ENCODE peak calls at places on chromosomes 3 and 15, in seven cellular contexts. N, G, X, Y, W, U and P are unnamed samples. For H3K4me1, the result is how much of the 10 kb centered on the place peaks cover.

GRCh38 chr3:27669505-27670085 is 52.5 kb downstream of the EOMES start:
- DNase-seq in N (no peak), G (no peak), X (no peak), Y (no peak), W (no peak), U (no peak), P (no peak)

GRCh38 chr3:139119331-139120025 is 74.8 kb upstream of the PRR23C start:
- DNase-seq in N (no peak), G (no peak), X (no peak), Y (no peak), W (no peak), U (no peak), P (no peak)

GRCh38 chr3:42678447-42678846 is 6.9 kb upstream of the KLHL40 start:
- DNase-seq in N (no peak), G (no peak), X (no peak), Y (no peak), W (no peak), U (no peak), P (no peak)

GRCh38 chr3:99686955-99687612 is 48.7 kb downstream of the COL8A1 start:
- DNase-seq in N (no peak), G (peak), X (peak), Y (peak), W (peak), U (peak), P (no peak)

GRCh38 chr15:65333441-65333820 is 29.0 kb downstream of the RNU5B-1 start:
- DNase-seq in N (no peak), G (no peak), X (no peak), Y (peak), W (no peak), U (no peak), P (no peak)

GRCh38 chr3:17507480-17507879 is 235.0 kb downstream of the TBC1D5 start:
- DNase-seq in N (no peak), G (no peak), X (no peak), Y (no peak), W (no peak), U (no peak), P (no peak)

GRCh38 chr3:71398157-71398836 is 185.2 kb downstream of the FOXP1 start:
- DNase-seq in N (no peak), G (no peak), X (no peak), Y (no peak), W (no peak), U (no peak), P (no peak)

GRCh38 chr3:58155838-58156237 is 54.9 kb downstream of the DNASE1L3 start:
- DNase-seq in N (no peak), G (no peak), X (no peak), Y (no peak), W (no peak), U (no peak), P (no peak)

GRCh38 chr3:107476462-107476861 is 46.3 kb upstream of the BBX start:
- DNase-seq in N (no peak), G (no peak), X (no peak), Y (no peak), W (no peak), U (no peak), P (no peak)

GRCh38 chr3:177563792-177564191 is 366.5 kb upstream of the TBL1XR1 start:
- DNase-seq in N (no peak), G (no peak), X (no peak), Y (no peak), W (no peak), U (no peak), P (no peak)

GRCh38 chr3:181581651-181582050 is 130.1 kb upstream of the SOX2 start:
- DNase-seq in N (no peak), G (no peak), X (no peak), Y (no peak), W (no peak), U (no peak), P (no peak)

GRCh38 chr3:123783811-123784210 is 100.3 kb downstream of the MYLK start:
- DNase-seq in N (no peak), G (no peak), X (no peak), Y (no peak), W (no peak), U (no peak), P (no peak)

GRCh38 chr15:27744651-27745050 is 354.5 kb downstream of the OCA2 start:
- DNase-seq in N (no peak), G (no peak), X (no peak), Y (no peak), W (no peak), U (no peak), P (no peak)

GRCh38 chr15:64464271-64465005 is 4.1 kb downstream of the ZNF609 start:
- DNase-seq in N (no peak), G (no peak), X (no peak), Y (no peak), W (no peak), U (no peak), P (no peak)

GRCh38 chr3:117356296-117356695 is 646.7 kb downstream of the TUSC7 start:
- DNase-seq in N (no peak), G (no peak), X (no peak), Y (no peak), W (no peak), U (no peak), P (no peak)

GRCh38 chr3:115710799-115711198 is 87.5 kb downstream of the GAP43 start:
- DNase-seq in N (no peak), G (no peak), X (no peak), Y (no peak), W (no peak), U (no peak), P (no peak)

GRCh38 chr15:69236505-69236904 is 62.2 kb upstream of the PAQR5 start:
- DNase-seq in N (no peak), G (no peak), X (no peak), Y (no peak), W (no peak), U (no peak), P (peak)

GRCh38 chr3:185341616-185342457 is 21.1 kb upstream of the MAP3K13 start:
- DNase-seq in N (no peak), G (peak), X (no peak), Y (no peak), W (no peak), U (no peak), P (no peak)

GRCh38 chr3:185337231-185337816 is 25.6 kb upstream of the MAP3K13 start:
- DNase-seq in N (no peak), G (no peak), X (no peak), Y (no peak), W (no peak), U (no peak), P (no peak)

GRCh38 chr3:185347392-185347791 is 15.5 kb upstream of the MAP3K13 start:
- DNase-seq in N (no peak), G (no peak), X (no peak), Y (no peak), W (no peak), U (no peak), P (no peak)

GRCh38 chr3:185339945-185340344 is 23.0 kb upstream of the MAP3K13 start:
- DNase-seq in N (no peak), G (no peak), X (no peak), Y (no peak), W (no peak), U (no peak), P (no peak)

GRCh38 chr3:185342458-185343169 is 20.3 kb upstream of the MAP3K13 start:
- DNase-seq in N (no peak), G (no peak), X (no peak), Y (no peak), W (no peak), U (no peak), P (no peak)
- H3K27ac ChIP-seq in N (no peak), G (peak), X (peak), Y (no peak), W (no peak), U (no peak), P (peak)

GRCh38 chr3:171127611-171128010 is 101.1 kb upstream of the SLC2A2 start:
- DNase-seq in N (no peak), G (no peak), X (no peak), Y (no peak), W (no peak), U (no peak), P (no peak)

GRCh38 chr3:171123913-171124312 is 97.4 kb upstream of the SLC2A2 start:
- DNase-seq in N (no peak), G (no peak), X (no peak), Y (no peak), W (no peak), U (no peak), P (no peak)

GRCh38 chr3:171125010-171125409 is 98.5 kb upstream of the SLC2A2 start:
- DNase-seq in N (no peak), G (no peak), X (no peak), Y (no peak), W (no peak), U (no peak), P (no peak)

GRCh38 chr3:171129827-171130226 is 103.3 kb upstream of the SLC2A2 start:
- DNase-seq in N (no peak), G (no peak), X (no peak), Y (no peak), W (no peak), U (no peak), P (no peak)

GRCh38 chr3:171126478-171127214 is 100.1 kb upstream of the SLC2A2 start:
- DNase-seq in N (no peak), G (no peak), X (no peak), Y (no peak), W (no peak), U (no peak), P (no peak)
- TF ChIP-seq CTCF in N (no peak), G (no peak), X (no peak), Y (no peak), W (no peak), U (no peak), P (no peak)

GRCh38 chr3:102163039-102163817 is 271.6 kb upstream of the ZPLD1 start:
- DNase-seq in N (no peak), G (no peak), X (peak), Y (peak), W (no peak), U (no peak), P (no peak)
- H3K4me1 ChIP-seq in N (under half), G (under half), X (under half), Y (under half), W (under half), U (under half), P (under half)

GRCh38 chr3:161990036-161990435 is 493.4 kb downstream of the OTOL1 start:
- DNase-seq in N (no peak), G (no peak), X (no peak), Y (no peak), W (no peak), U (no peak), P (no peak)

GRCh38 chr3:161991901-161992300 is 495.3 kb downstream of the OTOL1 start:
- DNase-seq in N (no peak), G (no peak), X (no peak), Y (no peak), W (no peak), U (no peak), P (no peak)

GRCh38 chr3:161987933-161988332 is 491.3 kb downstream of the OTOL1 start:
- DNase-seq in N (no peak), G (no peak), X (no peak), Y (no peak), W (no peak), U (no peak), P (no peak)

DNA sequence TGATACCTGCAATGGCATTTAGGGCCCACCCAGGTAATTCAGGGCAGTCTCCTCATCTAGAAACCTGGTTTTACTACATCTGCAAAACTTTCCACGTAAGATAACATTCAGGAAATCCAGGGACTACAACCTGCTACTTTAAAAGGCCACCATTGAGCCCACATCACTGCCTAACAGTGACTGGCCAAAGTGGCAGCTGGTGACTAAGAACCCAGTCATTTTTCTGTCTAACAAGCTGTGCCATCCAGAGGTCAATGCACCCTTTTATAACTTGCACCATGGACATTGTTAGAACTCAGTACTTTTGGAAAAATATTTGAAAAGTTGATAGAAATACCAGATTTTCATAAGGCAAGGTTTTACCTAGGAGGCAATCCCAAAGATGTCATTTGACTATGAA is 492.4 kb downstream of the OTOL1 start:
- DNase-seq in N (no peak), G (no peak), X (no peak), Y (no peak), W (no peak), U (no peak), P (no peak)
- H3K27ac ChIP-seq in N (no peak), G (no peak), X (no peak), Y (no peak), W (no peak), U (no peak), P (no peak)

GRCh38 chr15:78739996-78740903 is 71.0 kb downstream of the ADAMTS7 start:
- DNase-seq in N (peak), G (peak), X (no peak), Y (peak), W (no peak), U (peak), P (no peak)
- TF ChIP-seq CTCF in N (peak), G (no peak), X (peak), Y (peak), W (no peak), U (peak), P (peak)

GRCh38 chr3:119301001-119301400 is 6.8 kb downstream of the ARHGAP31 start:
- DNase-seq in N (no peak), G (no peak), X (no peak), Y (no peak), W (no peak), U (no peak), P (no peak)

GRCh38 chr3:119305271-119305670 is 11.1 kb downstream of the ARHGAP31 start:
- DNase-seq in N (no peak), G (no peak), X (no peak), Y (no peak), W (no peak), U (no peak), P (no peak)

GRCh38 chr3:119301662-119302061 is 7.5 kb downstream of the ARHGAP31 start:
- DNase-seq in N (no peak), G (no peak), X (no peak), Y (no peak), W (no peak), U (no peak), P (no peak)

GRCh38 chr3:119304201-119304713 is 10.1 kb downstream of the ARHGAP31 start:
- DNase-seq in N (no peak), G (no peak), X (no peak), Y (no peak), W (no peak), U (no peak), P (no peak)

GRCh38 chr3:119302697-119303630 is 8.8 kb downstream of the ARHGAP31 start:
- DNase-seq in N (no peak), G (no peak), X (no peak), Y (no peak), W (no peak), U (no peak), P (no peak)
- H3K4me1 ChIP-seq in N (under half), G (under half), X (under half), Y (under half), W (under half), U (under half), P (under half)